ENCODE peak calls at places on chromosomes 12 and 14, in six cellular contexts. U, Z, N, O, I and G are unnamed samples.

GRCh38 chr12:133130808-133131128 is 341 bp downstream of the ZNF10 start:
- DNase-seq in U (no peak), Z (no peak), N (no peak), O (no peak), I (no peak), G (no peak)

GRCh38 chr12:4775936-4776335 is 55.7 kb downstream of the GALNT8 start:
- DNase-seq in U (no peak), Z (no peak), N (no peak), O (no peak), I (no peak), G (no peak)

GRCh38 chr12:131390408-131391100 is 320.3 kb upstream of the SFSWAP start:
- DNase-seq in U (no peak), Z (no peak), N (no peak), O (no peak), I (no peak), G (peak)

GRCh38 chr12:52126050-52126604 is 46.6 kb downstream of the SMIM41 start:
- DNase-seq in U (no peak), Z (no peak), N (no peak), O (no peak), I (no peak), G (peak)

GRCh38 chr12:71400481-71400880 is 39.1 kb upstream of the LGR5 start:
- DNase-seq in U (no peak), Z (no peak), N (no peak), O (no peak), I (no peak), G (no peak)

GRCh38 chr12:116138781-116139180 is 138.7 kb downstream of the MED13L start:
- DNase-seq in U (no peak), Z (no peak), N (no peak), O (no peak), I (no peak), G (no peak)

GRCh38 chr12:93924367-93924766 is 224.0 kb upstream of the PLXNC1 start:
- DNase-seq in U (no peak), Z (no peak), N (no peak), O (no peak), I (no peak), G (no peak)

GRCh38 chr12:74903522-74903921 is 306.1 kb downstream of the KCNC2 start:
- DNase-seq in U (no peak), Z (no peak), N (no peak), O (no peak), I (no peak), G (peak)

GRCh38 chr14:74649673-74650072 is 37.6 kb upstream of the LTBP2 start:
- DNase-seq in U (no peak), Z (no peak), N (no peak), O (no peak), I (no peak), G (no peak)

GRCh38 chr12:131085816-131086591 is 132.3 kb downstream of the ADGRD1 start:
- DNase-seq in U (peak), Z (no peak), N (no peak), O (no peak), I (no peak), G (no peak)

GRCh38 chr14:63499701-63500250 is 43.4 kb downstream of the PPP2R5E start:
- DNase-seq in U (no peak), Z (no peak), N (no peak), O (no peak), I (no peak), G (no peak)

GRCh38 chr14:59870277-59871165 is at the start of gene RTN1:
- DNase-seq in U (no peak), Z (no peak), N (peak), O (no peak), I (no peak), G (peak)

GRCh38 chr14:61381589-61381988 is 60.2 kb downstream of the PRKCH start:
- DNase-seq in U (no peak), Z (no peak), N (peak), O (no peak), I (no peak), G (peak)

GRCh38 chr12:89454080-89454848 is 70.3 kb downstream of the GALNT4 start:
- DNase-seq in U (no peak), Z (no peak), N (no peak), O (no peak), I (no peak), G (no peak)

GRCh38 chr12:46839964-46840363 is 14.2 kb upstream of the SLC38A4 start:
- DNase-seq in U (no peak), Z (no peak), N (no peak), O (no peak), I (no peak), G (no peak)

GRCh38 chr12:124994435-124994975 is 1.1 kb downstream of the BRI3BP start:
- DNase-seq in U (no peak), Z (no peak), N (no peak), O (no peak), I (no peak), G (peak)

GRCh38 chr14:55340482-55340881 is 69.3 kb downstream of the FBXO34 start:
- DNase-seq in U (no peak), Z (no peak), N (no peak), O (no peak), I (no peak), G (peak)

GRCh38 chr14:45970589-45970988 is 681.0 kb downstream of the RPL10L start:
- DNase-seq in U (no peak), Z (no peak), N (no peak), O (no peak), I (no peak), G (peak)

GRCh38 chr12:31257784-31258183 is 68.2 kb downstream of the SINHCAF start:
- DNase-seq in U (no peak), Z (no peak), N (no peak), O (no peak), I (no peak), G (no peak)

GRCh38 chr12:109871678-109872314 is 8.5 kb downstream of the GLTP start:
- DNase-seq in U (no peak), Z (no peak), N (no peak), O (no peak), I (no peak), G (no peak)

GRCh38 chr12:117874842-117875434 is 93.9 kb downstream of the KSR2 start:
- DNase-seq in U (peak), Z (peak), N (peak), O (peak), I (peak), G (peak)

GRCh38 chr12:76627346-76628135 is 68.0 kb upstream of the OSBPL8 start:
- DNase-seq in U (no peak), Z (no peak), N (no peak), O (no peak), I (no peak), G (no peak)

GRCh38 chr12:74317078-74317581 is 220.5 kb upstream of the ATXN7L3B start:
- DNase-seq in U (no peak), Z (no peak), N (peak), O (no peak), I (no peak), G (peak)

GRCh38 chr12:124466200-124467128 is 100.9 kb downstream of the NCOR2 start:
- DNase-seq in U (peak), Z (peak), N (no peak), O (peak), I (peak), G (no peak)

GRCh38 chr12:21819678-21820077 is 45.2 kb upstream of the KCNJ8 start:
- DNase-seq in U (no peak), Z (no peak), N (no peak), O (no peak), I (no peak), G (no peak)

GRCh38 chr12:105775351-105775750 is 363.4 kb downstream of the NUAK1 start:
- DNase-seq in U (no peak), Z (no peak), N (no peak), O (no peak), I (no peak), G (peak)

GRCh38 chr14:41986726-41987125 is 380.1 kb downstream of the LRFN5 start:
- DNase-seq in U (no peak), Z (no peak), N (no peak), O (no peak), I (no peak), G (peak)

GRCh38 chr14:100124551-100125088 is 34.8 kb downstream of the DEGS2 start:
- DNase-seq in U (no peak), Z (no peak), N (no peak), O (no peak), I (no peak), G (peak)

GRCh38 chr14:33814010-33814409 is 136.9 kb downstream of the EGLN3 start:
- DNase-seq in U (no peak), Z (no peak), N (no peak), O (no peak), I (no peak), G (no peak)

GRCh38 chr12:106288510-106289195 is 13.9 kb upstream of the TCP11L2 start:
- DNase-seq in U (no peak), Z (no peak), N (no peak), O (no peak), I (no peak), G (peak)